ENCODE peak calls at places on chromosome 11, in four cellular contexts. X is H1, G is K562, Y is HCT116. B is an unnamed sample.
A peak's percentile ranks its signal among the peaks of the same experiment; 100 is the strongest.

GRCh38 chr11:97850726-97851125 is 1170.0 kb upstream of the CNTN5 start:
- DNase-seq in X (no peak), G (no peak), Y (no peak), B (no peak)

GRCh38 chr11:76824980-76825725 is 35.6 kb upstream of the ACER3 start:
- DNase-seq in X (no peak), G (no peak), Y (no peak), B (peak; percentile 99)

GRCh38 chr11:72625746-72626636 is 48.2 kb downstream of the PDE2A start:
- DNase-seq in X (no peak), G (peak; percentile 41), Y (no peak), B (no peak)

GRCh38 chr11:83256602-83257340 is 29.4 kb downstream of the CCDC90B start:
- DNase-seq in X (no peak), G (no peak), Y (no peak), B (no peak)

GRCh38 chr11:57792870-57793269 is 31.3 kb downstream of the CTNND1 start:
- DNase-seq in X (no peak), G (no peak), Y (no peak), B (peak; percentile 42)

GRCh38 chr11:72652871-72653615 is 21.2 kb downstream of the PDE2A start:
- DNase-seq in X (peak; percentile 77), G (peak; percentile 82), Y (no peak), B (no peak)

GRCh38 chr11:124612045-124612444 is 817 bp downstream of the PANX3 start:
- DNase-seq in X (no peak), G (no peak), Y (no peak), B (no peak)

GRCh38 chr11:18457435-18457834 is 1.8 kb downstream of the LDHAL6A start:
- DNase-seq in X (no peak), G (no peak), Y (peak; percentile 32), B (no peak)

GRCh38 chr11:15655552-15655951 is 540.8 kb downstream of the INSC start:
- DNase-seq in X (no peak), G (no peak), Y (no peak), B (no peak)

GRCh38 chr11:90840071-90840470 is 617.2 kb upstream of the CHORDC1 start:
- DNase-seq in X (no peak), G (no peak), Y (no peak), B (no peak)

GRCh38 chr11:26842883-26843282 is 121.0 kb upstream of the SLC5A12 start:
- DNase-seq in X (no peak), G (no peak), Y (no peak), B (no peak)

GRCh38 chr11:110565344-110565684 is 135.6 kb downstream of the FDX1 start:
- DNase-seq in X (peak; percentile 51), G (no peak), Y (peak; percentile 16), B (no peak)

GRCh38 chr11:23021287-23021863 is 161.1 kb upstream of the CCDC179 start:
- DNase-seq in X (no peak), G (peak; percentile 32), Y (no peak), B (peak; percentile 46)

GRCh38 chr11:26198697-26199096 is 133.2 kb upstream of the ANO3 start:
- DNase-seq in X (no peak), G (no peak), Y (no peak), B (no peak)

GRCh38 chr11:77821349-77821851 is 456 bp downstream of the AAMDC start:
- DNase-seq in X (no peak), G (no peak), Y (no peak), B (peak; percentile 11)

GRCh38 chr11:57345555-57346151 is 7.5 kb downstream of the P2RX3 start:
- DNase-seq in X (peak; percentile 85), G (peak; percentile 80), Y (peak; percentile 76), B (peak; percentile 89)

GRCh38 chr11:76603202-76603601 is 67.3 kb downstream of the LRRC32 start:
- DNase-seq in X (peak; percentile 32), G (no peak), Y (no peak), B (no peak)

GRCh38 chr11:27196040-27196897 is 155.7 kb downstream of the BBOX1 start:
- DNase-seq in X (no peak), G (no peak), Y (no peak), B (no peak)

GRCh38 chr11:64869571-64870175 is 8.7 kb downstream of the EHD1 start:
- DNase-seq in X (no peak), G (peak; percentile 19), Y (no peak), B (no peak)

GRCh38 chr11:30392977-30393376 is 70.1 kb downstream of the ARL14EP start:
- DNase-seq in X (no peak), G (no peak), Y (no peak), B (no peak)

GRCh38 chr11:69060806-69061712 is 12.3 kb downstream of the TPCN2 start:
- DNase-seq in X (no peak), G (no peak), Y (no peak), B (no peak)

GRCh38 chr11:68774188-68774585 is 22.9 kb upstream of the TESMIN start:
- DNase-seq in X (no peak), G (no peak), Y (no peak), B (no peak)

GRCh38 chr11:18408558-18409242 is 3.4 kb upstream of the LDHC start:
- DNase-seq in X (no peak), G (no peak), Y (no peak), B (no peak)

GRCh38 chr11:19327280-19327679 is 86.5 kb upstream of the E2F8 start:
- DNase-seq in X (no peak), G (no peak), Y (no peak), B (no peak)

GRCh38 chr11:26043665-26044064 is 288.3 kb upstream of the ANO3 start:
- DNase-seq in X (no peak), G (no peak), Y (no peak), B (no peak)

GRCh38 chr11:38456371-38456770 is 1858.3 kb upstream of the RAG2 start:
- DNase-seq in X (no peak), G (no peak), Y (no peak), B (no peak)

GRCh38 chr11:12258451-12258850 is 118.9 kb upstream of the PARVA start:
- DNase-seq in X (no peak), G (peak; percentile 45), Y (no peak), B (peak; percentile 33)

GRCh38 chr11:100592619-100593309 is 94.3 kb upstream of the ARHGAP42 start:
- DNase-seq in X (no peak), G (no peak), Y (no peak), B (no peak)

GRCh38 chr11:65606876-65607613 is 7.0 kb downstream of the MAP3K11 start:
- DNase-seq in X (peak; percentile 94), G (peak; percentile 79), Y (peak; percentile 89), B (peak; percentile 91)

GRCh38 chr11:33735426-33736147 is 636 bp downstream of the CD59 start:
- DNase-seq in X (peak; percentile 54), G (no peak), Y (no peak), B (no peak)

GRCh38 chr11:72228229-72228843 is 3.8 kb downstream of the INPPL1 start:
- DNase-seq in X (no peak), G (no peak), Y (no peak), B (no peak)

GRCh38 chr11:93591247-93591898 is 48.2 kb upstream of the SMCO4 start:
- DNase-seq in X (no peak), G (no peak), Y (peak; percentile 19), B (no peak)

GRCh38 chr11:43503417-43503816 is 144.7 kb downstream of the TTC17 start:
- DNase-seq in X (peak; percentile 35), G (no peak), Y (no peak), B (peak; percentile 30)

GRCh38 chr11:1336836-1337646 is 27.6 kb upstream of the TOLLIP start:
- DNase-seq in X (peak; percentile 79), G (no peak), Y (no peak), B (no peak)

GRCh38 chr11:27653990-27654758 is 46.1 kb downstream of the BDNF start:
- DNase-seq in X (no peak), G (no peak), Y (no peak), B (no peak)

GRCh38 chr11:75275581-75275980 is 35.0 kb downstream of the TPBGL start:
- DNase-seq in X (no peak), G (no peak), Y (no peak), B (no peak)

GRCh38 chr11:118896472-118896913 is 12.8 kb downstream of the CXCR5 start:
- DNase-seq in X (no peak), G (no peak), Y (no peak), B (no peak)

GRCh38 chr11:109668973-109669634 is 247.1 kb downstream of the C11orf87 start:
- DNase-seq in X (no peak), G (no peak), Y (no peak), B (no peak)

GRCh38 chr11:13291794-13292193 is 14.2 kb downstream of the BMAL1 start:
- DNase-seq in X (no peak), G (no peak), Y (no peak), B (no peak)

GRCh38 chr11:36775157-36775556 is 177.1 kb upstream of the RAG2 start:
- DNase-seq in X (no peak), G (no peak), Y (no peak), B (peak; percentile 7)
- TF ChIP-seq JUND in X (no peak), G (no peak), Y (no peak), B (no peak)

GRCh38 chr11:130760515-130761125 is 155.7 kb downstream of the SNX19 start:
- DNase-seq in X (no peak), G (no peak), Y (no peak), B (no peak)
- TF ChIP-seq JUND in X (no peak), G (no peak), Y (no peak), B (no peak)

GRCh38 chr11:104899226-104899625 is 966 bp upstream of the CASP12 start:
- DNase-seq in X (no peak), G (no peak), Y (no peak), B (no peak)
- TF ChIP-seq JUND in X (no peak), G (no peak), Y (no peak), B (no peak)

DNA sequence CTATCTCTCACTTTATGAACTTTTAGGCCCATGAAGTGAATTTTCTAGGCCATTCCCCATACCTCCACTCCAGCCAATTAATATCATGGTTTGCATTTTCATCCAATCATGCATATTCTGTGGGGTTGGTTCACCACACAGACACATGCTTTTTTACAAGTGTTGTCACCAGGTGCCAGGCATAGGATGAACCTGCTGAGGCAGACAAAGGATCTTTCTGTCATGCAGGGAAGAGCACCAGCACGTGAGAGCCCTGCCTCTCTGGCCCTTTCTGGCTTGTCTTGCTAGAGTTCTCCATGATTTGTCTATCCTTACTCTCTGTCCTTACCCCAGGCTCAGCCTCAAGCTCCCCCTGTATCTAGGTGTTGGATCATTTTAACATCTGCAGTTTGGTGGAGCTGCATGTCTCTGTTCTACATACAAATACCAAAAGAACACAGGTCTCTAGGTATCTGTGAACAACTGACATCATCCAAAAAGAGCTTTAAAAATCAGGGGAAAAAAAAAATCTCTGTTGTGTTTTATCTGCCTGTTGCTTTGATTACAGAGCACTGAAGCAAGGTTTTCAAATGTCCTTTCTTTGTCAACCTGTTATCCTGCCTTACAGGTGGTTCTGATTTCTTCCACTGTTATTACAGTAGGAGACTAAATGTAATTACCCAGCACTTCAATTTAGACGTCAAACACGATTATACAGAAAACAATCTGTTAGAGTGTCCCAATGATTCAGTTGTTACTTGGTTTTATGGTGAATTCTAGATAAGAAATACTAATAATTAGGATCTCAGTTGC is 58.4 kb upstream of the GRAMD1B start:
- DNase-seq in X (no peak), G (no peak), Y (no peak), B (no peak)
- TF ChIP-seq JUND in X (no peak), G (no peak), Y (no peak), B (no peak)